ENCODE peak calls at places on chromosomes 6 and 20, in six cellular contexts. One of them, this sample, is unnamed.
A peak's percentile ranks its signal among the peaks of the same experiment; 100 is the strongest.

GRCh38 chr6:109397020-109397419 is 14.8 kb upstream of the CD164 start:
- DNase-seq in trophoblast cell: peak; percentile 29
- DNase-seq in neuronal stem cell: no peak
- DNase-seq in IMR-90: peak; percentile 44
- DNase-seq in mesendoderm: peak; percentile 23
- DNase-seq in H9: no peak
- DNase-seq in this sample: peak; percentile 35

GRCh38 chr20:37542281-37542680 is 14.6 kb upstream of the BLCAP start:
- DNase-seq in neuronal stem cell: no peak
- DNase-seq in H9: no peak
- DNase-seq in mesendoderm: no peak
- DNase-seq in IMR-90: peak; percentile 37
- DNase-seq in trophoblast cell: peak; percentile 90
- DNase-seq in this sample: no peak

GRCh38 chr6:31651602-31652191 is 764 bp downstream of the BAG6 start:
- DNase-seq in neuronal stem cell: no peak
- DNase-seq in H9: peak; percentile 89
- DNase-seq in trophoblast cell: peak; percentile 82
- DNase-seq in mesendoderm: peak; percentile 96
- DNase-seq in IMR-90: peak; percentile 80
- DNase-seq in this sample: no peak

GRCh38 chr6:73774311-73774766 is 78.3 kb downstream of the CD109 start:
- DNase-seq in H9: no peak
- DNase-seq in trophoblast cell: peak; percentile 89
- DNase-seq in mesendoderm: peak; percentile 43
- DNase-seq in neuronal stem cell: no peak
- DNase-seq in IMR-90: peak; percentile 88
- DNase-seq in this sample: peak; percentile 96

GRCh38 chr20:38094373-38094775 is 60.8 kb downstream of the RPRD1B start:
- DNase-seq in IMR-90: peak; percentile 85
- DNase-seq in H9: no peak
- DNase-seq in neuronal stem cell: no peak
- DNase-seq in mesendoderm: peak; percentile 29
- DNase-seq in trophoblast cell: peak; percentile 58
- DNase-seq in this sample: peak; percentile 86

GRCh38 chr6:137852811-137853210 is 14.2 kb upstream of the TNFAIP3 start:
- DNase-seq in neuronal stem cell: no peak
- DNase-seq in trophoblast cell: no peak
- DNase-seq in H9: no peak
- DNase-seq in IMR-90: no peak
- DNase-seq in mesendoderm: no peak
- DNase-seq in this sample: no peak

GRCh38 chr6:90186637-90187361 is 109.8 kb downstream of the BACH2 start:
- DNase-seq in H9: no peak
- DNase-seq in IMR-90: no peak
- DNase-seq in trophoblast cell: no peak
- DNase-seq in neuronal stem cell: no peak
- DNase-seq in mesendoderm: no peak
- DNase-seq in this sample: no peak

GRCh38 chr20:38121741-38122140 is 43.3 kb downstream of the TGM2 start:
- DNase-seq in IMR-90: no peak
- DNase-seq in H9: no peak
- DNase-seq in mesendoderm: no peak
- DNase-seq in trophoblast cell: no peak
- DNase-seq in neuronal stem cell: no peak
- DNase-seq in this sample: peak; percentile 39

GRCh38 chr6:170019259-170020040 is 268.0 kb downstream of the ERMARD start:
- DNase-seq in H9: peak; percentile 14
- DNase-seq in mesendoderm: no peak
- DNase-seq in IMR-90: no peak
- DNase-seq in trophoblast cell: no peak
- DNase-seq in neuronal stem cell: no peak
- DNase-seq in this sample: no peak

GRCh38 chr6:38943964-38944363 is 104.6 kb upstream of the GLP1R start:
- DNase-seq in trophoblast cell: no peak
- DNase-seq in H9: peak; percentile 44
- DNase-seq in mesendoderm: peak; percentile 44
- DNase-seq in IMR-90: no peak
- DNase-seq in neuronal stem cell: no peak
- DNase-seq in this sample: no peak

DNA sequence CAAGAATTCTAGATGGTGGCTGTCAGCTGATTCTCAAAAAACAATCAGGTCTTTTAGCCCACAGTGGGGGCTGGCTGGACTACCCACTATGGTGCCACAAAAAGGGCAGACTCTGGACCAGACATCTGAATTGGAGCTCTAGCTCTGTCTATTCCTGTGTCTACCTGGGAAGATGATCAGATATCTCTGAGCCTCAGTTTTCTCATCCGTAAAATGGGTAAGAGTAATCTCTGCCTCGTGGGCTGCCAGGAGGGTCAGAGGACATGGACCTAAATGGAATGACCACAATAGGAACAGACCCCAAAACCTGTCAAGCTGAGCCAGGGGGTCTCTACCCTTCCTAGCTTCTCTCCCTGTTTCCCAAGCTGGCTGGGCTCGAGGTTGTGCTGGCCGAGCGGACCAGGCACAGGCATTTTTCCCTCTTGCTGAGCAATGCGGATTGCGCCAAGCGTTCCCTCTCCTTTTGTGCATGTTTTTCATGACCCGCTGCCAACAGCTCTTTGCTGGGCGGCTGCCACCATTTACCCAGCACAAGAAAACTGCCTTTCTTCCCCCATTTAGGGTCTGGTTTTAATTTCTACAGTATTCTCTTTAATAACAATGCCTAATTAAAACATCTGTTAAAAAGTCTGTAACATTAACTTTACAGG is 74.7 kb upstream of the MAFB start:
- DNase-seq in trophoblast cell: no peak
- DNase-seq in neuronal stem cell: no peak
- DNase-seq in H9: no peak
- DNase-seq in IMR-90: no peak
- DNase-seq in mesendoderm: no peak
- DNase-seq in this sample: no peak
- H4K8ac ChIP-seq in trophoblast cell: no peak overlapping the region
- H4K8ac ChIP-seq in neuronal stem cell: no peak overlapping the region
- H4K8ac ChIP-seq in H9: no peak overlapping the region
- H4K8ac ChIP-seq in IMR-90: no peak overlapping the region
- H4K8ac ChIP-seq in mesendoderm: no peak overlapping the region
- H4K8ac ChIP-seq in this sample: no peak overlapping the region

GRCh38 chr20:61619751-61620150 is 367.7 kb downstream of the CDH4 start:
- DNase-seq in mesendoderm: no peak
- DNase-seq in H9: no peak
- DNase-seq in IMR-90: no peak
- DNase-seq in trophoblast cell: no peak
- DNase-seq in neuronal stem cell: no peak
- DNase-seq in this sample: no peak
- H4K8ac ChIP-seq in mesendoderm: no peak overlapping the region
- H4K8ac ChIP-seq in H9: no peak overlapping the region
- H4K8ac ChIP-seq in IMR-90: no peak overlapping the region
- H4K8ac ChIP-seq in trophoblast cell: no peak overlapping the region
- H4K8ac ChIP-seq in neuronal stem cell: no peak overlapping the region
- H4K8ac ChIP-seq in this sample: no peak overlapping the region

GRCh38 chr20:22508426-22508825 is 75.9 kb downstream of the FOXA2 start:
- DNase-seq in trophoblast cell: no peak
- DNase-seq in neuronal stem cell: no peak
- DNase-seq in mesendoderm: no peak
- DNase-seq in H9: no peak
- DNase-seq in IMR-90: no peak
- DNase-seq in this sample: no peak
- H4K8ac ChIP-seq in trophoblast cell: no peak overlapping the region
- H4K8ac ChIP-seq in neuronal stem cell: no peak overlapping the region
- H4K8ac ChIP-seq in mesendoderm: no peak overlapping the region
- H4K8ac ChIP-seq in H9: no peak overlapping the region
- H4K8ac ChIP-seq in IMR-90: no peak overlapping the region
- H4K8ac ChIP-seq in this sample: no peak overlapping the region

GRCh38 chr20:63520939-63521601 is 505 bp downstream of the PPDPF start:
- DNase-seq in neuronal stem cell: peak; percentile 70
- DNase-seq in H9: peak; percentile 54
- DNase-seq in trophoblast cell: peak; percentile 25
- DNase-seq in mesendoderm: peak; percentile 73
- DNase-seq in IMR-90: peak; percentile 53
- DNase-seq in this sample: peak; percentile 58
- H4K8ac ChIP-seq in neuronal stem cell: peak overlapping the region; percentile 43
- H4K8ac ChIP-seq in H9: no peak overlapping the region
- H4K8ac ChIP-seq in trophoblast cell: peak overlapping the region; percentile 57
- H4K8ac ChIP-seq in mesendoderm: no peak overlapping the region
- H4K8ac ChIP-seq in IMR-90: no peak overlapping the region
- H4K8ac ChIP-seq in this sample: peak overlapping the region; percentile 31

GRCh38 chr6:29507319-29507718 is 19.6 kb upstream of the MAS1L start:
- DNase-seq in IMR-90: no peak
- DNase-seq in H9: peak; percentile 10
- DNase-seq in trophoblast cell: no peak
- DNase-seq in neuronal stem cell: no peak
- DNase-seq in mesendoderm: no peak
- DNase-seq in this sample: no peak
- H4K8ac ChIP-seq in IMR-90: no peak overlapping the region
- H4K8ac ChIP-seq in H9: no peak overlapping the region
- H4K8ac ChIP-seq in trophoblast cell: no peak overlapping the region
- H4K8ac ChIP-seq in neuronal stem cell: no peak overlapping the region
- H4K8ac ChIP-seq in mesendoderm: no peak overlapping the region
- H4K8ac ChIP-seq in this sample: no peak overlapping the region